ENCODE peak calls at places on chromosomes 5 and 9, in four cellular contexts. One of them, this sample, is unnamed.

GRCh38 chr9:18238254-18238653 is 235.7 kb upstream of the ADAMTSL1 start:
- DNase-seq in coronary artery: no peak
- DNase-seq in astrocyte: peak
- DNase-seq in heart left ventricle: no peak
- DNase-seq in this sample: peak

GRCh38 chr9:4318741-4319140 is 18.9 kb upstream of the GLIS3 start:
- DNase-seq in coronary artery: no peak
- DNase-seq in astrocyte: no peak
- DNase-seq in heart left ventricle: no peak
- DNase-seq in this sample: no peak

GRCh38 chr5:93622240-93622885 is 39.3 kb downstream of the NR2F1 start:
- DNase-seq in coronary artery: no peak
- DNase-seq in astrocyte: peak
- DNase-seq in heart left ventricle: no peak
- DNase-seq in this sample: peak

GRCh38 chr9:109046346-109046745 is 33.0 kb upstream of the CTNNAL1 start:
- DNase-seq in coronary artery: no peak
- DNase-seq in astrocyte: no peak
- DNase-seq in heart left ventricle: no peak
- DNase-seq in this sample: no peak

GRCh38 chr5:134113572-134113907 is 941 bp upstream of the TCF7 start:
- DNase-seq in coronary artery: no peak
- DNase-seq in astrocyte: no peak
- DNase-seq in heart left ventricle: no peak
- DNase-seq in this sample: no peak

GRCh38 chr5:96381526-96381925 is 51.5 kb downstream of the PCSK1 start:
- DNase-seq in coronary artery: no peak
- DNase-seq in astrocyte: no peak
- DNase-seq in heart left ventricle: peak
- DNase-seq in this sample: no peak

GRCh38 chr5:97666767-97667166 is 483.7 kb upstream of the RIOK2 start:
- DNase-seq in coronary artery: no peak
- DNase-seq in astrocyte: no peak
- DNase-seq in heart left ventricle: no peak
- DNase-seq in this sample: peak

GRCh38 chr5:127080001-127080478 is 6.7 kb upstream of the C5orf63 start:
- DNase-seq in coronary artery: no peak
- DNase-seq in astrocyte: no peak
- DNase-seq in heart left ventricle: no peak
- DNase-seq in this sample: peak

GRCh38 chr9:17315341-17315740 is 180.5 kb downstream of the CNTLN start:
- DNase-seq in coronary artery: no peak
- DNase-seq in astrocyte: peak
- DNase-seq in heart left ventricle: no peak
- DNase-seq in this sample: peak

GRCh38 chr5:124905256-124905655 is 158.8 kb upstream of the ZNF608 start:
- DNase-seq in coronary artery: no peak
- DNase-seq in astrocyte: no peak
- DNase-seq in heart left ventricle: no peak
- DNase-seq in this sample: no peak

GRCh38 chr9:14608521-14608920 is 84.7 kb downstream of the ZDHHC21 start:
- DNase-seq in coronary artery: no peak
- DNase-seq in astrocyte: no peak
- DNase-seq in heart left ventricle: no peak
- DNase-seq in this sample: no peak

GRCh38 chr9:85249313-85249621 is 492.5 kb downstream of the AGTPBP1 start:
- DNase-seq in coronary artery: no peak
- DNase-seq in astrocyte: no peak
- DNase-seq in heart left ventricle: no peak
- DNase-seq in this sample: no peak

GRCh38 chr5:173329370-173330150 is 1.3 kb upstream of the STC2 start:
- DNase-seq in coronary artery: no peak
- DNase-seq in astrocyte: no peak
- DNase-seq in heart left ventricle: no peak
- DNase-seq in this sample: peak

GRCh38 chr9:113578279-113578865 is 114.8 kb downstream of the RGS3 start:
- DNase-seq in coronary artery: no peak
- DNase-seq in astrocyte: peak
- DNase-seq in heart left ventricle: no peak
- DNase-seq in this sample: no peak

GRCh38 chr9:113580041-113580953 is 116.8 kb downstream of the RGS3 start:
- DNase-seq in coronary artery: peak
- DNase-seq in astrocyte: no peak
- DNase-seq in heart left ventricle: peak
- DNase-seq in this sample: no peak

GRCh38 chr9:113578877-113579269 is 115.3 kb downstream of the RGS3 start:
- DNase-seq in coronary artery: peak
- DNase-seq in astrocyte: peak
- DNase-seq in heart left ventricle: no peak
- DNase-seq in this sample: peak

GRCh38 chr9:113580954-113581311 is 117.4 kb downstream of the RGS3 start:
- DNase-seq in coronary artery: no peak
- DNase-seq in astrocyte: no peak
- DNase-seq in heart left ventricle: no peak
- DNase-seq in this sample: no peak

GRCh38 chr9:113579270-113580040 is 115.9 kb downstream of the RGS3 start:
- DNase-seq in coronary artery: no peak
- DNase-seq in astrocyte: no peak
- DNase-seq in heart left ventricle: no peak
- DNase-seq in this sample: no peak
- H3K4me3 ChIP-seq in coronary artery: no peak
- H3K4me3 ChIP-seq in astrocyte: no peak
- H3K4me3 ChIP-seq in heart left ventricle: no peak
- H3K4me3 ChIP-seq in this sample: no peak

GRCh38 chr5:116574682-116575634 is at the start of gene SEMA6A:
- DNase-seq in coronary artery: peak
- DNase-seq in astrocyte: peak
- DNase-seq in heart left ventricle: peak
- DNase-seq in this sample: peak
- TF ChIP-seq CTCF in coronary artery: no peak
- TF ChIP-seq CTCF in astrocyte: no peak
- TF ChIP-seq CTCF in heart left ventricle: peak
- TF ChIP-seq CTCF in this sample: no peak

GRCh38 chr5:79074641-79075040 is 5.1 kb downstream of the BHMT2 start:
- DNase-seq in coronary artery: no peak
- DNase-seq in astrocyte: peak
- DNase-seq in heart left ventricle: no peak
- DNase-seq in this sample: peak

GRCh38 chr5:79070002-79070567 is 518 bp downstream of the BHMT2 start:
- DNase-seq in coronary artery: no peak
- DNase-seq in astrocyte: peak
- DNase-seq in heart left ventricle: peak
- DNase-seq in this sample: peak

DNA sequence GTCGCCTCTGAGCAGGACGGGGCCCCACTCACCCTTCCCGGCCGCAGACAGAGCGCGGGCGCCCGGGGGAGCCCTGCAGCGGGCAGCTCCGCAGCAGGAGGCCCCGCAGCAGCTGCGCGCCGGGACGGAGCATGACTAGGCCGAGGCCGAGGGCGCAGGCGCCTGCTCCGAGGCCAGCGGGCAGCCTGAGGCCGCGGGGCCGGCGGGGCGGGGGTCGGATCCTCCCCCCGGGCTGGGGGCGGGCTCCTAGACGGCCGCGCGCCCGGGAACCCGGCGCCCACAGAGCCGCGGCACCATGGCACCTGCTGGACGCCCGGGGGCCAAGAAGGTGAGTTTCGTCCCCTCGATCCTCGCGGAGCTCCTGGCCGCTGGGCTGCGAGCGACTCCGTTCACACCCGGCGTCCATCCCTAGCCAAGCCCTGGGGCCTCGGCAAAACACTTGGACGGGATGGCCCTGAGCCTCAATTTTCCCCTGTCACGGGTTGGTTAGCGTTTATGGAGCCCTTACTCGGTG is at the start of the genes BHMT2 and DMGDH:
- DNase-seq in coronary artery: no peak
- DNase-seq in astrocyte: peak
- DNase-seq in heart left ventricle: peak
- DNase-seq in this sample: peak
- H3K4me3 ChIP-seq in coronary artery: peak
- H3K4me3 ChIP-seq in astrocyte: peak
- H3K4me3 ChIP-seq in heart left ventricle: peak
- H3K4me3 ChIP-seq in this sample: peak

GRCh38 chr9:98573749-98574278 is 134.9 kb downstream of the GABBR2 start:
- DNase-seq in coronary artery: no peak
- DNase-seq in astrocyte: no peak
- DNase-seq in heart left ventricle: no peak
- DNase-seq in this sample: no peak
- TF ChIP-seq CTCF in coronary artery: no peak
- TF ChIP-seq CTCF in astrocyte: no peak
- TF ChIP-seq CTCF in heart left ventricle: no peak
- TF ChIP-seq CTCF in this sample: no peak

GRCh38 chr9:115115924-115116323 is 2.0 kb downstream of the TNC start:
- DNase-seq in coronary artery: no peak
- DNase-seq in astrocyte: peak
- DNase-seq in heart left ventricle: no peak
- DNase-seq in this sample: peak

GRCh38 chr9:115115117-115115880 is 2.7 kb downstream of the TNC start:
- DNase-seq in coronary artery: no peak
- DNase-seq in astrocyte: peak
- DNase-seq in heart left ventricle: no peak
- DNase-seq in this sample: no peak

GRCh38 chr9:115118471-115119156 is 657 bp upstream of the TNC start:
- DNase-seq in coronary artery: peak
- DNase-seq in astrocyte: peak
- DNase-seq in heart left ventricle: peak
- DNase-seq in this sample: peak

GRCh38 chr9:115117999-115118470 is at the start of gene TNC:
- DNase-seq in coronary artery: no peak
- DNase-seq in astrocyte: peak
- DNase-seq in heart left ventricle: peak
- DNase-seq in this sample: peak

DNA sequence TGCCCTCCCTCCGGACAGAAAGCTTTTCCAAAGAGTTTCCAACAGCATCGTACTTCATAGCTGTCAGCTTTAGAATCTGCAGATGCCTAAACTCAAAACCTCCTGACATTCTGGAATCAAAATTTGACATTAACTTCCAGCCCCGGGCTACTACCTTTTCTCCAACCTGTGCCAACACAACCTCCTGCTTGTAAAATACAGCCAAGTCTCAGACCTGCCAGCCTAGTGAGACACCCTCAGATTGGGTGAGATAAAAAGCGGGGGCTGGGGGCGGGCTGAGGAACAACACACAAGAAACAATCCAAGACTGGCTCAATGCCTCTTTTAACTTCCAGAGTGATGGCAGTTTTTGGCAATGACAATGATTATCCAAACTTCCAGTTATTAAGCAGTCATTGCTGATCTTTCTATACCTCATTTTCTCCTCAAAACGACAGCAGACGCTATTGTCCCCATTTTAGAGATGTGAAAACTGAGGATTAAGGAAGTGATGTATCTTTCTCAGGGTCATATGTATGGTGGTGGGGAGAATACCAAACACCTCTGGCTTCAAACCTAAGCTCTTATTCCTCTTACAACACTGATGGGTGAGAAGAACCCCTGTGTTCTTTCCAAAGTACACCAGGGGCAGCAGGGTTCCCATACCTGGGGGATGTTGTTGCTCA is 1.2 kb downstream of the TNC start:
- DNase-seq in coronary artery: no peak
- DNase-seq in astrocyte: no peak
- DNase-seq in heart left ventricle: no peak
- DNase-seq in this sample: no peak
- H3K4me3 ChIP-seq in coronary artery: peak
- H3K4me3 ChIP-seq in astrocyte: peak
- H3K4me3 ChIP-seq in heart left ventricle: peak
- H3K4me3 ChIP-seq in this sample: peak

DNA sequence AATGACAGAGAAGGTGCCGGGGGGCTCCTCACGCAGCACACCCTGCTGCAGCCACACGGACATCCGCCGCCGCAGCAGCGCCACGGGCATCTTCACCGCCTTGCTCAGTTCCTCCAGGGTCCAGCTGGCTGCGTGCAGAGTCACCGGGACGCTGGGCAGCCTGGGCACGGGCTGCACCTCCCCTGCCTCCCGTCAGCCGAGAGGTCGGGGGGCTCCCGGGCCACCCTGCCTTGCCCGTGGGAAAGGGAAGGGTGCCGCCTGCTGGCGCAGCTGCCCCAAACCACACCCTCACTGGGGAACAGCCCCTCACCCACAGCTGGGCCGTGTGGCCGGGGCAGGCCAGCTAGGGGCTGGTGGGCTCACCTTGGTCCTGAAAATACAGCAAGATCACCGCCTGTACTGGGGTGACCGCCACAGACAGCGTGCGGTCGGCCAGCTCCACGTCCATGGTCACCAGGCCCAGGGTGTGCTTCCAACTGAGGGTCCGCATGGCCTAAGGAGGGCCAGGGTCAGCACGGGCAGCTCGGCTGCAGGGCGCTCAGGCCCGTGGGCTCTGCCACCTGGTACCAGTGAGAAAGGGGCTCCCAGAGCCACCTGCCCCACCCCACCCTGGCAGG is 3.6 kb upstream of the TMEM210 start:
- DNase-seq in coronary artery: no peak
- DNase-seq in astrocyte: no peak
- DNase-seq in heart left ventricle: no peak
- DNase-seq in this sample: no peak
- TF ChIP-seq CTCF in coronary artery: no peak
- TF ChIP-seq CTCF in astrocyte: no peak
- TF ChIP-seq CTCF in heart left ventricle: peak
- TF ChIP-seq CTCF in this sample: no peak

GRCh38 chr9:35519697-35520403 is 29.9 kb downstream of the RUSC2 start:
- DNase-seq in coronary artery: no peak
- DNase-seq in astrocyte: peak
- DNase-seq in heart left ventricle: no peak
- DNase-seq in this sample: no peak
- H3K4me3 ChIP-seq in coronary artery: no peak
- H3K4me3 ChIP-seq in astrocyte: no peak
- H3K4me3 ChIP-seq in heart left ventricle: peak
- H3K4me3 ChIP-seq in this sample: no peak

This sample was measured in AG10803.